ENCODE peak calls at places on chromosomes 7 and 10, in eight cellular contexts. One of them, this sample, is unnamed.

GRCh38 chr7:36960105-36960504 is 235.8 kb upstream of the AOAH start:
- DNase-seq in non-pigmented ciliary epithelial cell: no peak
- DNase-seq in amniotic stem cell: no peak
- DNase-seq in cerebellar cortex: no peak
- DNase-seq in BE2C: no peak
- DNase-seq in hippocampal formation: no peak
- DNase-seq in T-helper 2 cell: no peak
- DNase-seq in HL-60: no peak
- DNase-seq in this sample: no peak

GRCh38 chr7:39700932-39701331 is 77.6 kb downstream of the RALA start:
- DNase-seq in non-pigmented ciliary epithelial cell: no peak
- DNase-seq in amniotic stem cell: no peak
- DNase-seq in cerebellar cortex: no peak
- DNase-seq in BE2C: no peak
- DNase-seq in hippocampal formation: no peak
- DNase-seq in T-helper 2 cell: no peak
- DNase-seq in HL-60: peak
- DNase-seq in this sample: no peak

GRCh38 chr7:134553976-134554375 is 5.1 kb downstream of the AKR1B15 start:
- DNase-seq in non-pigmented ciliary epithelial cell: no peak
- DNase-seq in amniotic stem cell: no peak
- DNase-seq in cerebellar cortex: peak
- DNase-seq in BE2C: no peak
- DNase-seq in hippocampal formation: no peak
- DNase-seq in T-helper 2 cell: no peak
- DNase-seq in HL-60: no peak
- DNase-seq in this sample: no peak

GRCh38 chr7:22549667-22550513 is 49.9 kb upstream of the STEAP1B start:
- DNase-seq in non-pigmented ciliary epithelial cell: no peak
- DNase-seq in amniotic stem cell: no peak
- DNase-seq in cerebellar cortex: no peak
- DNase-seq in BE2C: peak
- DNase-seq in hippocampal formation: no peak
- DNase-seq in T-helper 2 cell: no peak
- DNase-seq in HL-60: no peak
- DNase-seq in this sample: no peak

GRCh38 chr10:26488344-26488743 is 50.2 kb downstream of the APBB1IP start:
- DNase-seq in non-pigmented ciliary epithelial cell: no peak
- DNase-seq in amniotic stem cell: no peak
- DNase-seq in cerebellar cortex: no peak
- DNase-seq in BE2C: no peak
- DNase-seq in hippocampal formation: no peak
- DNase-seq in T-helper 2 cell: no peak
- DNase-seq in HL-60: no peak
- DNase-seq in this sample: no peak

GRCh38 chr7:100167912-100168323 is 499 bp downstream of the GAL3ST4 start:
- DNase-seq in non-pigmented ciliary epithelial cell: no peak
- DNase-seq in amniotic stem cell: no peak
- DNase-seq in cerebellar cortex: no peak
- DNase-seq in BE2C: no peak
- DNase-seq in hippocampal formation: no peak
- DNase-seq in T-helper 2 cell: no peak
- DNase-seq in HL-60: no peak
- DNase-seq in this sample: no peak

GRCh38 chr7:42883950-42884349 is 27.9 kb downstream of the C7orf25 start:
- DNase-seq in non-pigmented ciliary epithelial cell: no peak
- DNase-seq in amniotic stem cell: no peak
- DNase-seq in cerebellar cortex: no peak
- DNase-seq in BE2C: peak
- DNase-seq in hippocampal formation: no peak
- DNase-seq in T-helper 2 cell: no peak
- DNase-seq in HL-60: peak
- DNase-seq in this sample: no peak

GRCh38 chr10:22854935-22855421 is 72.9 kb upstream of the ARMC3 start:
- DNase-seq in non-pigmented ciliary epithelial cell: no peak
- DNase-seq in amniotic stem cell: no peak
- DNase-seq in cerebellar cortex: no peak
- DNase-seq in BE2C: no peak
- DNase-seq in hippocampal formation: no peak
- DNase-seq in T-helper 2 cell: no peak
- DNase-seq in HL-60: no peak
- DNase-seq in this sample: no peak

GRCh38 chr10:75532253-75532924 is 101.0 kb downstream of the LRMDA start:
- DNase-seq in non-pigmented ciliary epithelial cell: no peak
- DNase-seq in amniotic stem cell: no peak
- DNase-seq in cerebellar cortex: no peak
- DNase-seq in BE2C: no peak
- DNase-seq in hippocampal formation: no peak
- DNase-seq in T-helper 2 cell: no peak
- DNase-seq in HL-60: no peak
- DNase-seq in this sample: no peak

GRCh38 chr10:18400201-18400910 is 251.0 kb downstream of the NSUN6 start:
- DNase-seq in non-pigmented ciliary epithelial cell: no peak
- DNase-seq in amniotic stem cell: no peak
- DNase-seq in cerebellar cortex: peak
- DNase-seq in BE2C: no peak
- DNase-seq in hippocampal formation: no peak
- DNase-seq in T-helper 2 cell: no peak
- DNase-seq in HL-60: no peak
- DNase-seq in this sample: peak

GRCh38 chr7:150374026-150374425 is 5.1 kb upstream of the ZNF775 start:
- DNase-seq in non-pigmented ciliary epithelial cell: no peak
- DNase-seq in amniotic stem cell: no peak
- DNase-seq in cerebellar cortex: no peak
- DNase-seq in BE2C: no peak
- DNase-seq in hippocampal formation: no peak
- DNase-seq in T-helper 2 cell: no peak
- DNase-seq in HL-60: no peak
- DNase-seq in this sample: no peak

GRCh38 chr10:10785627-10786333 is 231.9 kb upstream of the CELF2 start:
- DNase-seq in non-pigmented ciliary epithelial cell: no peak
- DNase-seq in amniotic stem cell: no peak
- DNase-seq in cerebellar cortex: no peak
- DNase-seq in BE2C: no peak
- DNase-seq in hippocampal formation: no peak
- DNase-seq in T-helper 2 cell: no peak
- DNase-seq in HL-60: no peak
- DNase-seq in this sample: no peak

GRCh38 chr7:117750612-117751563 is 122.4 kb downstream of the CTTNBP2 start:
- DNase-seq in non-pigmented ciliary epithelial cell: peak
- DNase-seq in amniotic stem cell: peak
- DNase-seq in cerebellar cortex: peak
- DNase-seq in BE2C: no peak
- DNase-seq in hippocampal formation: peak
- DNase-seq in T-helper 2 cell: no peak
- DNase-seq in HL-60: no peak
- DNase-seq in this sample: peak

GRCh38 chr10:110305767-110306451 is 1.2 kb upstream of the SMNDC1 start:
- DNase-seq in non-pigmented ciliary epithelial cell: peak
- DNase-seq in amniotic stem cell: peak
- DNase-seq in cerebellar cortex: peak
- DNase-seq in BE2C: peak
- DNase-seq in hippocampal formation: peak
- DNase-seq in T-helper 2 cell: no peak
- DNase-seq in HL-60: peak
- DNase-seq in this sample: peak

GRCh38 chr10:59181668-59182067 is 5.2 kb downstream of the PHYHIPL start:
- DNase-seq in non-pigmented ciliary epithelial cell: peak
- DNase-seq in amniotic stem cell: peak
- DNase-seq in cerebellar cortex: peak
- DNase-seq in BE2C: peak
- DNase-seq in hippocampal formation: peak
- DNase-seq in T-helper 2 cell: no peak
- DNase-seq in HL-60: peak
- DNase-seq in this sample: peak

GRCh38 chr7:17474724-17475344 is 176.4 kb downstream of the AHR start:
- DNase-seq in non-pigmented ciliary epithelial cell: no peak
- DNase-seq in amniotic stem cell: no peak
- DNase-seq in cerebellar cortex: no peak
- DNase-seq in BE2C: peak
- DNase-seq in hippocampal formation: no peak
- DNase-seq in T-helper 2 cell: no peak
- DNase-seq in HL-60: no peak
- DNase-seq in this sample: no peak

GRCh38 chr7:80014507-80014906 is 120.1 kb upstream of the GNAI1 start:
- DNase-seq in non-pigmented ciliary epithelial cell: peak
- DNase-seq in amniotic stem cell: no peak
- DNase-seq in cerebellar cortex: no peak
- DNase-seq in BE2C: no peak
- DNase-seq in hippocampal formation: no peak
- DNase-seq in T-helper 2 cell: no peak
- DNase-seq in HL-60: no peak
- DNase-seq in this sample: no peak

GRCh38 chr10:117619710-117620405 is 77.3 kb downstream of the EMX2 start:
- DNase-seq in non-pigmented ciliary epithelial cell: no peak
- DNase-seq in amniotic stem cell: no peak
- DNase-seq in cerebellar cortex: no peak
- DNase-seq in BE2C: no peak
- DNase-seq in hippocampal formation: no peak
- DNase-seq in T-helper 2 cell: no peak
- DNase-seq in HL-60: no peak
- DNase-seq in this sample: no peak

GRCh38 chr7:150964593-150965111 is 13.5 kb downstream of the KCNH2 start:
- DNase-seq in non-pigmented ciliary epithelial cell: no peak
- DNase-seq in amniotic stem cell: no peak
- DNase-seq in cerebellar cortex: peak
- DNase-seq in BE2C: peak
- DNase-seq in hippocampal formation: no peak
- DNase-seq in T-helper 2 cell: no peak
- DNase-seq in HL-60: no peak
- DNase-seq in this sample: peak

GRCh38 chr10:5668429-5668828 is 2.0 kb upstream of the ASB13 start:
- DNase-seq in non-pigmented ciliary epithelial cell: no peak
- DNase-seq in amniotic stem cell: no peak
- DNase-seq in cerebellar cortex: no peak
- DNase-seq in BE2C: no peak
- DNase-seq in hippocampal formation: no peak
- DNase-seq in T-helper 2 cell: no peak
- DNase-seq in HL-60: no peak
- DNase-seq in this sample: no peak

GRCh38 chr10:97534746-97535367 is 36.1 kb downstream of the UBTD1 start:
- DNase-seq in non-pigmented ciliary epithelial cell: no peak
- DNase-seq in amniotic stem cell: no peak
- DNase-seq in cerebellar cortex: peak
- DNase-seq in BE2C: peak
- DNase-seq in hippocampal formation: peak
- DNase-seq in T-helper 2 cell: no peak
- DNase-seq in HL-60: no peak
- DNase-seq in this sample: no peak

GRCh38 chr7:102318482-102318971 is 31.9 kb downstream of the SH2B2 start:
- DNase-seq in non-pigmented ciliary epithelial cell: no peak
- DNase-seq in amniotic stem cell: no peak
- DNase-seq in cerebellar cortex: no peak
- DNase-seq in BE2C: peak
- DNase-seq in hippocampal formation: no peak
- DNase-seq in T-helper 2 cell: no peak
- DNase-seq in HL-60: no peak
- DNase-seq in this sample: no peak

GRCh38 chr7:129907122-129907741 is 45.5 kb downstream of the UBE2H start:
- DNase-seq in non-pigmented ciliary epithelial cell: no peak
- DNase-seq in amniotic stem cell: no peak
- DNase-seq in cerebellar cortex: no peak
- DNase-seq in BE2C: no peak
- DNase-seq in hippocampal formation: no peak
- DNase-seq in T-helper 2 cell: no peak
- DNase-seq in HL-60: no peak
- DNase-seq in this sample: no peak

GRCh38 chr10:43965918-43966570 is 317.4 kb upstream of the ZNF32 start:
- DNase-seq in non-pigmented ciliary epithelial cell: no peak
- DNase-seq in amniotic stem cell: no peak
- DNase-seq in cerebellar cortex: no peak
- DNase-seq in BE2C: no peak
- DNase-seq in hippocampal formation: no peak
- DNase-seq in T-helper 2 cell: no peak
- DNase-seq in HL-60: no peak
- DNase-seq in this sample: no peak

GRCh38 chr10:76902949-76903348 is 734.7 kb downstream of the KCNMA1 start:
- DNase-seq in non-pigmented ciliary epithelial cell: no peak
- DNase-seq in amniotic stem cell: no peak
- DNase-seq in cerebellar cortex: no peak
- DNase-seq in BE2C: peak
- DNase-seq in hippocampal formation: no peak
- DNase-seq in T-helper 2 cell: no peak
- DNase-seq in HL-60: no peak
- DNase-seq in this sample: no peak

GRCh38 chr7:108211382-108212201 is 81.4 kb upstream of the LAMB4 start:
- DNase-seq in non-pigmented ciliary epithelial cell: peak
- DNase-seq in amniotic stem cell: no peak
- DNase-seq in cerebellar cortex: no peak
- DNase-seq in BE2C: peak
- DNase-seq in hippocampal formation: no peak
- DNase-seq in T-helper 2 cell: no peak
- DNase-seq in HL-60: peak
- DNase-seq in this sample: no peak